ENCODE peak calls at places on chromosome 16, in ten cellular contexts. A, D, E, O, U, B, Y, P, M and S are unnamed samples.
A peak's percentile ranks its signal among the peaks of the same experiment; 100 is the strongest.

GRCh38 chr16:67207116-67207856 is 8.4 kb downstream of the ELMO3 start:
- DNase-seq in O (no peak), E (no peak), A (no peak), B (no peak), D (no peak), U (no peak), M (no peak), P (no peak), Y (peak; percentile 74), S (no peak)

GRCh38 chr16:56812884-56813283 is 52.1 kb upstream of the SLC12A3 start:
- DNase-seq in P (peak; percentile 67), A (no peak), O (no peak), U (no peak), B (peak; percentile 76), Y (no peak), D (no peak), M (no peak), E (no peak), S (no peak)

GRCh38 chr16:23573822-23574221 is 16.3 kb downstream of the UBFD1 start:
- DNase-seq in U (no peak), P (no peak), E (no peak), O (no peak), M (no peak), D (no peak), Y (no peak), A (no peak), B (no peak), S (no peak)

GRCh38 chr16:4743217-4743897 is 9.0 kb downstream of the DNAAF8 start:
- DNase-seq in M (no peak), P (peak; percentile 7), D (no peak), O (no peak), E (no peak), U (no peak), Y (peak; percentile 66), A (no peak), B (no peak), S (no peak)

GRCh38 chr16:53068423-53068833 is 13.6 kb downstream of the CHD9 start:
- DNase-seq in O (no peak), P (no peak), A (no peak), B (no peak), E (peak; percentile 5), D (peak; percentile 30), M (no peak), U (no peak), Y (no peak), S (no peak)

GRCh38 chr16:87330257-87330624 is 13.0 kb upstream of the C16orf95 start:
- DNase-seq in Y (no peak), U (no peak), B (no peak), O (no peak), M (no peak), E (no peak), A (peak; percentile 12), D (no peak), P (no peak), S (no peak)

GRCh38 chr16:85479972-85480726 is 133.0 kb upstream of the GSE1 start:
- DNase-seq in B (no peak), E (peak; percentile 16), P (peak; percentile 12), M (no peak), Y (peak; percentile 93), U (no peak), A (no peak), D (no peak), O (peak; percentile 68), S (no peak)

GRCh38 chr16:1543085-1543896 is 9.8 kb downstream of the TMEM204 start:
- DNase-seq in U (peak; percentile 79), E (peak; percentile 81), O (no peak), B (peak; percentile 85), D (peak; percentile 60), P (peak; percentile 93), M (peak; percentile 80), Y (peak; percentile 91), A (peak; percentile 82), S (peak; percentile 60)

GRCh38 chr16:17365591-17366298 is 105.0 kb downstream of the XYLT1 start:
- DNase-seq in Y (no peak), E (no peak), B (no peak), D (no peak), M (peak; percentile 64), O (no peak), A (no peak), P (peak; percentile 55), U (no peak), S (peak; percentile 70)

GRCh38 chr16:3147046-3147756 is 12.4 kb downstream of the ZNF213 start:
- DNase-seq in Y (peak; percentile 40), M (no peak), U (no peak), D (no peak), O (no peak), A (no peak), B (no peak), E (no peak), P (no peak), S (no peak)

GRCh38 chr16:57341441-57342303 is 16.9 kb upstream of the CCL22 start:
- DNase-seq in A (no peak), P (peak; percentile 90), O (no peak), B (peak; percentile 79), Y (no peak), D (no peak), U (no peak), M (peak; percentile 88), E (no peak), S (peak; percentile 91)

GRCh38 chr16:56633535-56633934 is 1.1 kb downstream of the MT1M start:
- DNase-seq in D (no peak), U (no peak), Y (no peak), E (no peak), B (no peak), O (no peak), A (no peak), P (no peak), M (no peak), S (no peak)

GRCh38 chr16:77219437-77219836 is 20.2 kb downstream of the SYCE1L start:
- DNase-seq in B (no peak), U (no peak), M (no peak), A (no peak), O (no peak), Y (no peak), E (no peak), P (no peak), D (no peak), S (no peak)

GRCh38 chr16:13950821-13951547 is 31.0 kb downstream of the ERCC4 start:
- DNase-seq in A (no peak), M (no peak), P (no peak), D (no peak), O (no peak), E (no peak), Y (no peak), B (no peak), U (no peak), S (no peak)

GRCh38 chr16:30445149-30445407 is 596 bp downstream of the SEPHS2 start:
- DNase-seq in B (no peak), P (no peak), Y (no peak), D (no peak), E (no peak), O (no peak), M (no peak), U (no peak), A (no peak), S (no peak)

GRCh38 chr16:55508941-55509920 is at the start of gene LPCAT2:
- DNase-seq in P (peak; percentile 90), M (peak; percentile 96), U (peak; percentile 91), O (peak; percentile 18), E (peak; percentile 54), Y (peak; percentile 96), B (peak; percentile 91), D (peak; percentile 76), A (peak; percentile 94), S (peak; percentile 96)

GRCh38 chr16:67943619-67944503 is at the start of gene LCAT:
- DNase-seq in U (peak; percentile 79), M (peak; percentile 49), P (no peak), A (peak; percentile 80), E (no peak), O (no peak), Y (peak; percentile 80), B (no peak), D (no peak), S (no peak)

GRCh38 chr16:85906349-85906748 is 7.4 kb downstream of the IRF8 start:
- DNase-seq in M (no peak), O (no peak), U (no peak), P (no peak), D (no peak), E (no peak), B (no peak), A (no peak), Y (peak; percentile 28), S (no peak)

GRCh38 chr16:29148867-29149272 is 164.0 kb downstream of the LAT start:
- DNase-seq in D (peak; percentile 88), A (peak; percentile 60), B (no peak), P (no peak), M (no peak), Y (no peak), U (no peak), E (peak; percentile 59), O (no peak), S (no peak)

GRCh38 chr16:85399583-85400284 is 213.4 kb upstream of the GSE1 start:
- DNase-seq in Y (no peak), D (no peak), A (peak; percentile 27), U (no peak), B (no peak), O (no peak), P (no peak), E (no peak), M (no peak), S (no peak)

GRCh38 chr16:57755726-57756423 is 20.3 kb downstream of the KATNB1 start:
- DNase-seq in Y (no peak), A (peak; percentile 22), E (no peak), B (no peak), D (no peak), U (no peak), P (no peak), O (no peak), M (no peak), S (no peak)

GRCh38 chr16:57386381-57386951 is 14.2 kb downstream of the CX3CL1 start:
- DNase-seq in U (no peak), A (no peak), O (no peak), D (no peak), M (no peak), E (no peak), P (peak; percentile 78), Y (no peak), B (no peak), S (no peak)

GRCh38 chr16:50372611-50373344 is 4.0 kb upstream of the BRD7 start:
- DNase-seq in O (peak; percentile 27), A (peak; percentile 80), P (peak; percentile 32), M (peak; percentile 41), Y (no peak), D (no peak), E (no peak), U (no peak), B (peak; percentile 70), S (peak; percentile 35)

GRCh38 chr16:4025428-4025827 is 90.8 kb downstream of the ADCY9 start:
- DNase-seq in B (no peak), A (peak; percentile 41), P (no peak), M (no peak), D (no peak), E (no peak), U (no peak), O (no peak), Y (no peak), S (no peak)

GRCh38 chr16:67800252-67801046 is 5.9 kb downstream of the RANBP10 start:
- DNase-seq in P (peak; percentile 18), B (no peak), A (no peak), U (peak; percentile 62), Y (peak; percentile 5), O (no peak), M (peak; percentile 58), D (no peak), E (no peak), S (peak; percentile 54)

GRCh38 chr16:81697886-81698635 is 81.0 kb upstream of the PLCG2 start:
- DNase-seq in A (no peak), Y (no peak), E (no peak), P (no peak), B (no peak), D (no peak), M (no peak), O (peak; percentile 71), U (peak; percentile 65), S (no peak)

GRCh38 chr16:73323880-73324279 is 276.0 kb upstream of the ZFHX3 start:
- DNase-seq in B (no peak), M (no peak), P (peak; percentile 1), Y (no peak), A (no peak), O (no peak), U (no peak), E (no peak), D (no peak), S (no peak)

GRCh38 chr16:2226245-2226793 is 2.9 kb downstream of the E4F1 start:
- DNase-seq in U (no peak), P (no peak), A (no peak), E (no peak), O (no peak), B (no peak), M (no peak), Y (no peak), D (no peak), S (no peak)